ENCODE peak calls at places on chromosome 2, in ten cellular contexts. One of them, this sample, is unnamed.

GRCh38 chr2:23321767-23322166 is 63.2 kb upstream of the KLHL29 start:
- DNase-seq in astrocyte of the spinal cord: no peak
- DNase-seq in activated CD4-positive, alpha-beta T cell treated with anti-CD3 and anti-CD28 coated beads for 24 hours: no peak
- DNase-seq in thoracic aorta: no peak
- DNase-seq in CD4-positive, alpha-beta T cell: no peak
- DNase-seq in HFF-Myc: no peak
- DNase-seq in astrocyte of the cerebellum: no peak
- DNase-seq in progenitor cell of endocrine pancreas: no peak
- DNase-seq in A673: no peak
- DNase-seq in adrenal gland: no peak
- DNase-seq in this sample: no peak

GRCh38 chr2:230068658-230069080 is at the start of gene SLC16A14:
- DNase-seq in adrenal gland: peak; percentile 38
- DNase-seq in astrocyte of the spinal cord: peak; percentile 63
- DNase-seq in CD4-positive, alpha-beta T cell: peak; percentile 5
- DNase-seq in thoracic aorta: no peak
- DNase-seq in progenitor cell of endocrine pancreas: no peak
- DNase-seq in HFF-Myc: peak; percentile 24
- DNase-seq in A673: peak; percentile 63
- DNase-seq in astrocyte of the cerebellum: peak; percentile 49
- DNase-seq in activated CD4-positive, alpha-beta T cell treated with anti-CD3 and anti-CD28 coated beads for 24 hours: no peak
- DNase-seq in this sample: peak; percentile 16

GRCh38 chr2:88265352-88265960 is 95.3 kb downstream of the THNSL2 start:
- DNase-seq in HFF-Myc: peak; percentile 10
- DNase-seq in CD4-positive, alpha-beta T cell: no peak
- DNase-seq in progenitor cell of endocrine pancreas: no peak
- DNase-seq in astrocyte of the cerebellum: peak; percentile 4
- DNase-seq in thoracic aorta: no peak
- DNase-seq in activated CD4-positive, alpha-beta T cell treated with anti-CD3 and anti-CD28 coated beads for 24 hours: no peak
- DNase-seq in astrocyte of the spinal cord: peak; percentile 1
- DNase-seq in adrenal gland: peak; percentile 58
- DNase-seq in A673: peak; percentile 52
- DNase-seq in this sample: peak; percentile 6

GRCh38 chr2:170928036-170928823 is 823 bp upstream of the GORASP2 start:
- DNase-seq in thoracic aorta: no peak
- DNase-seq in astrocyte of the cerebellum: no peak
- DNase-seq in adrenal gland: peak; percentile 32
- DNase-seq in activated CD4-positive, alpha-beta T cell treated with anti-CD3 and anti-CD28 coated beads for 24 hours: no peak
- DNase-seq in HFF-Myc: no peak
- DNase-seq in CD4-positive, alpha-beta T cell: no peak
- DNase-seq in astrocyte of the spinal cord: peak; percentile 6
- DNase-seq in progenitor cell of endocrine pancreas: no peak
- DNase-seq in A673: peak; percentile 39
- DNase-seq in this sample: no peak

GRCh38 chr2:636649-637405 is 40.4 kb downstream of the TMEM18 start:
- DNase-seq in thoracic aorta: no peak
- DNase-seq in progenitor cell of endocrine pancreas: peak; percentile 55
- DNase-seq in activated CD4-positive, alpha-beta T cell treated with anti-CD3 and anti-CD28 coated beads for 24 hours: peak; percentile 43
- DNase-seq in adrenal gland: peak; percentile 80
- DNase-seq in astrocyte of the spinal cord: peak; percentile 50
- DNase-seq in astrocyte of the cerebellum: peak; percentile 41
- DNase-seq in A673: peak; percentile 79
- DNase-seq in HFF-Myc: peak; percentile 17
- DNase-seq in CD4-positive, alpha-beta T cell: peak; percentile 35
- DNase-seq in this sample: peak; percentile 80

GRCh38 chr2:181258761-181259160 is 198.4 kb upstream of the ITGA4 start:
- DNase-seq in adrenal gland: no peak
- DNase-seq in progenitor cell of endocrine pancreas: no peak
- DNase-seq in astrocyte of the spinal cord: peak; percentile 34
- DNase-seq in thoracic aorta: no peak
- DNase-seq in HFF-Myc: peak; percentile 72
- DNase-seq in activated CD4-positive, alpha-beta T cell treated with anti-CD3 and anti-CD28 coated beads for 24 hours: no peak
- DNase-seq in astrocyte of the cerebellum: no peak
- DNase-seq in A673: no peak
- DNase-seq in CD4-positive, alpha-beta T cell: no peak
- DNase-seq in this sample: no peak

GRCh38 chr2:239202343-239202742 is 198.5 kb downstream of the HDAC4 start:
- DNase-seq in progenitor cell of endocrine pancreas: no peak
- DNase-seq in HFF-Myc: no peak
- DNase-seq in astrocyte of the cerebellum: no peak
- DNase-seq in adrenal gland: no peak
- DNase-seq in A673: no peak
- DNase-seq in activated CD4-positive, alpha-beta T cell treated with anti-CD3 and anti-CD28 coated beads for 24 hours: no peak
- DNase-seq in thoracic aorta: no peak
- DNase-seq in CD4-positive, alpha-beta T cell: no peak
- DNase-seq in astrocyte of the spinal cord: no peak
- DNase-seq in this sample: no peak

GRCh38 chr2:143428700-143429099 is 299.5 kb downstream of the ARHGAP15 start:
- DNase-seq in astrocyte of the cerebellum: no peak
- DNase-seq in thoracic aorta: no peak
- DNase-seq in CD4-positive, alpha-beta T cell: no peak
- DNase-seq in adrenal gland: no peak
- DNase-seq in HFF-Myc: no peak
- DNase-seq in astrocyte of the spinal cord: no peak
- DNase-seq in activated CD4-positive, alpha-beta T cell treated with anti-CD3 and anti-CD28 coated beads for 24 hours: no peak
- DNase-seq in progenitor cell of endocrine pancreas: no peak
- DNase-seq in A673: no peak
- DNase-seq in this sample: no peak

GRCh38 chr2:215736653-215737290 is 276.6 kb downstream of the MREG start:
- DNase-seq in astrocyte of the cerebellum: no peak
- DNase-seq in activated CD4-positive, alpha-beta T cell treated with anti-CD3 and anti-CD28 coated beads for 24 hours: no peak
- DNase-seq in A673: no peak
- DNase-seq in CD4-positive, alpha-beta T cell: no peak
- DNase-seq in adrenal gland: no peak
- DNase-seq in HFF-Myc: no peak
- DNase-seq in thoracic aorta: no peak
- DNase-seq in astrocyte of the spinal cord: peak; percentile 60
- DNase-seq in progenitor cell of endocrine pancreas: no peak
- DNase-seq in this sample: no peak

GRCh38 chr2:99609851-99610381 is 120.1 kb upstream of the REV1 start:
- DNase-seq in A673: no peak
- DNase-seq in activated CD4-positive, alpha-beta T cell treated with anti-CD3 and anti-CD28 coated beads for 24 hours: no peak
- DNase-seq in progenitor cell of endocrine pancreas: no peak
- DNase-seq in adrenal gland: no peak
- DNase-seq in CD4-positive, alpha-beta T cell: no peak
- DNase-seq in thoracic aorta: no peak
- DNase-seq in astrocyte of the cerebellum: no peak
- DNase-seq in HFF-Myc: no peak
- DNase-seq in astrocyte of the spinal cord: no peak
- DNase-seq in this sample: no peak

GRCh38 chr2:157698430-157698829 is 69.8 kb upstream of the ACVR1C start:
- DNase-seq in CD4-positive, alpha-beta T cell: no peak
- DNase-seq in astrocyte of the spinal cord: peak; percentile 50
- DNase-seq in A673: no peak
- DNase-seq in thoracic aorta: no peak
- DNase-seq in progenitor cell of endocrine pancreas: no peak
- DNase-seq in astrocyte of the cerebellum: peak; percentile 69
- DNase-seq in HFF-Myc: no peak
- DNase-seq in activated CD4-positive, alpha-beta T cell treated with anti-CD3 and anti-CD28 coated beads for 24 hours: no peak
- DNase-seq in adrenal gland: no peak
- DNase-seq in this sample: no peak

GRCh38 chr2:159362816-159363251 is 76.3 kb upstream of the WDSUB1 start:
- DNase-seq in CD4-positive, alpha-beta T cell: no peak
- DNase-seq in astrocyte of the cerebellum: peak; percentile 2
- DNase-seq in astrocyte of the spinal cord: peak; percentile 36
- DNase-seq in adrenal gland: no peak
- DNase-seq in activated CD4-positive, alpha-beta T cell treated with anti-CD3 and anti-CD28 coated beads for 24 hours: no peak
- DNase-seq in thoracic aorta: no peak
- DNase-seq in HFF-Myc: no peak
- DNase-seq in progenitor cell of endocrine pancreas: no peak
- DNase-seq in A673: peak; percentile 3
- DNase-seq in this sample: no peak

GRCh38 chr2:184169366-184169765 is 429.0 kb upstream of the ZNF804A start:
- DNase-seq in astrocyte of the spinal cord: no peak
- DNase-seq in A673: no peak
- DNase-seq in adrenal gland: no peak
- DNase-seq in progenitor cell of endocrine pancreas: no peak
- DNase-seq in thoracic aorta: no peak
- DNase-seq in activated CD4-positive, alpha-beta T cell treated with anti-CD3 and anti-CD28 coated beads for 24 hours: no peak
- DNase-seq in CD4-positive, alpha-beta T cell: no peak
- DNase-seq in astrocyte of the cerebellum: no peak
- DNase-seq in HFF-Myc: no peak
- DNase-seq in this sample: no peak

GRCh38 chr2:28868611-28869010 is 1.5 kb downstream of the TRMT61B start:
- DNase-seq in adrenal gland: no peak
- DNase-seq in A673: no peak
- DNase-seq in thoracic aorta: no peak
- DNase-seq in astrocyte of the spinal cord: no peak
- DNase-seq in progenitor cell of endocrine pancreas: no peak
- DNase-seq in HFF-Myc: no peak
- DNase-seq in activated CD4-positive, alpha-beta T cell treated with anti-CD3 and anti-CD28 coated beads for 24 hours: no peak
- DNase-seq in CD4-positive, alpha-beta T cell: no peak
- DNase-seq in astrocyte of the cerebellum: no peak
- DNase-seq in this sample: no peak

GRCh38 chr2:62304429-62305417 is 108.8 kb downstream of the B3GNT2 start:
- DNase-seq in progenitor cell of endocrine pancreas: no peak
- DNase-seq in CD4-positive, alpha-beta T cell: no peak
- DNase-seq in thoracic aorta: peak; percentile 34
- DNase-seq in astrocyte of the cerebellum: peak; percentile 83
- DNase-seq in adrenal gland: peak; percentile 82
- DNase-seq in activated CD4-positive, alpha-beta T cell treated with anti-CD3 and anti-CD28 coated beads for 24 hours: no peak
- DNase-seq in astrocyte of the spinal cord: peak; percentile 94
- DNase-seq in A673: peak; percentile 96
- DNase-seq in HFF-Myc: peak; percentile 27
- DNase-seq in this sample: no peak

GRCh38 chr2:8934338-8934737 is 69.1 kb downstream of the MBOAT2 start:
- DNase-seq in activated CD4-positive, alpha-beta T cell treated with anti-CD3 and anti-CD28 coated beads for 24 hours: no peak
- DNase-seq in thoracic aorta: no peak
- DNase-seq in CD4-positive, alpha-beta T cell: no peak
- DNase-seq in A673: no peak
- DNase-seq in astrocyte of the cerebellum: no peak
- DNase-seq in astrocyte of the spinal cord: no peak
- DNase-seq in progenitor cell of endocrine pancreas: no peak
- DNase-seq in HFF-Myc: no peak
- DNase-seq in adrenal gland: no peak
- DNase-seq in this sample: no peak

GRCh38 chr2:2640371-2640770 is 309.3 kb upstream of the MYT1L start:
- DNase-seq in adrenal gland: no peak
- DNase-seq in astrocyte of the cerebellum: no peak
- DNase-seq in astrocyte of the spinal cord: no peak
- DNase-seq in HFF-Myc: no peak
- DNase-seq in thoracic aorta: no peak
- DNase-seq in progenitor cell of endocrine pancreas: no peak
- DNase-seq in CD4-positive, alpha-beta T cell: no peak
- DNase-seq in activated CD4-positive, alpha-beta T cell treated with anti-CD3 and anti-CD28 coated beads for 24 hours: no peak
- DNase-seq in A673: no peak
- DNase-seq in this sample: no peak

GRCh38 chr2:168913495-168913894 is 12.4 kb downstream of the G6PC2 start:
- DNase-seq in HFF-Myc: no peak
- DNase-seq in activated CD4-positive, alpha-beta T cell treated with anti-CD3 and anti-CD28 coated beads for 24 hours: no peak
- DNase-seq in thoracic aorta: no peak
- DNase-seq in astrocyte of the spinal cord: no peak
- DNase-seq in A673: no peak
- DNase-seq in progenitor cell of endocrine pancreas: no peak
- DNase-seq in astrocyte of the cerebellum: no peak
- DNase-seq in adrenal gland: no peak
- DNase-seq in CD4-positive, alpha-beta T cell: no peak
- DNase-seq in this sample: no peak

GRCh38 chr2:190891370-190891769 is 10.7 kb downstream of the GLS start:
- DNase-seq in astrocyte of the cerebellum: no peak
- DNase-seq in progenitor cell of endocrine pancreas: no peak
- DNase-seq in HFF-Myc: no peak
- DNase-seq in A673: no peak
- DNase-seq in adrenal gland: no peak
- DNase-seq in thoracic aorta: no peak
- DNase-seq in astrocyte of the spinal cord: no peak
- DNase-seq in CD4-positive, alpha-beta T cell: no peak
- DNase-seq in activated CD4-positive, alpha-beta T cell treated with anti-CD3 and anti-CD28 coated beads for 24 hours: no peak
- DNase-seq in this sample: no peak

GRCh38 chr2:136110528-136110927 is 7.4 kb downstream of the CXCR4 start:
- DNase-seq in astrocyte of the spinal cord: no peak
- DNase-seq in A673: no peak
- DNase-seq in HFF-Myc: no peak
- DNase-seq in CD4-positive, alpha-beta T cell: no peak
- DNase-seq in adrenal gland: no peak
- DNase-seq in thoracic aorta: no peak
- DNase-seq in astrocyte of the cerebellum: no peak
- DNase-seq in progenitor cell of endocrine pancreas: no peak
- DNase-seq in activated CD4-positive, alpha-beta T cell treated with anti-CD3 and anti-CD28 coated beads for 24 hours: no peak
- DNase-seq in this sample: no peak

GRCh38 chr2:237414056-237414661 is at the start of gene COL6A3:
- DNase-seq in astrocyte of the spinal cord: peak; percentile 92
- DNase-seq in CD4-positive, alpha-beta T cell: no peak
- DNase-seq in A673: no peak
- DNase-seq in astrocyte of the cerebellum: no peak
- DNase-seq in progenitor cell of endocrine pancreas: no peak
- DNase-seq in adrenal gland: no peak
- DNase-seq in HFF-Myc: peak; percentile 90
- DNase-seq in thoracic aorta: no peak
- DNase-seq in activated CD4-positive, alpha-beta T cell treated with anti-CD3 and anti-CD28 coated beads for 24 hours: no peak
- DNase-seq in this sample: peak; percentile 65

GRCh38 chr2:2870106-2870505 is 507.5 kb downstream of the EIPR1 start:
- DNase-seq in astrocyte of the spinal cord: no peak
- DNase-seq in adrenal gland: no peak
- DNase-seq in progenitor cell of endocrine pancreas: no peak
- DNase-seq in HFF-Myc: no peak
- DNase-seq in CD4-positive, alpha-beta T cell: no peak
- DNase-seq in thoracic aorta: no peak
- DNase-seq in A673: no peak
- DNase-seq in astrocyte of the cerebellum: no peak
- DNase-seq in activated CD4-positive, alpha-beta T cell treated with anti-CD3 and anti-CD28 coated beads for 24 hours: no peak
- DNase-seq in this sample: no peak

GRCh38 chr2:39620067-39620466 is 45.6 kb upstream of the TMEM178A start:
- DNase-seq in progenitor cell of endocrine pancreas: no peak
- DNase-seq in activated CD4-positive, alpha-beta T cell treated with anti-CD3 and anti-CD28 coated beads for 24 hours: no peak
- DNase-seq in A673: peak; percentile 81
- DNase-seq in HFF-Myc: peak; percentile 54
- DNase-seq in astrocyte of the spinal cord: peak; percentile 87
- DNase-seq in CD4-positive, alpha-beta T cell: no peak
- DNase-seq in thoracic aorta: peak; percentile 25
- DNase-seq in astrocyte of the cerebellum: peak; percentile 90
- DNase-seq in adrenal gland: peak; percentile 68
- DNase-seq in this sample: peak; percentile 45

GRCh38 chr2:100071350-100072043 is 70.9 kb downstream of the AFF3 start:
- DNase-seq in A673: no peak
- DNase-seq in HFF-Myc: no peak
- DNase-seq in astrocyte of the spinal cord: no peak
- DNase-seq in CD4-positive, alpha-beta T cell: no peak
- DNase-seq in thoracic aorta: no peak
- DNase-seq in progenitor cell of endocrine pancreas: no peak
- DNase-seq in adrenal gland: no peak
- DNase-seq in activated CD4-positive, alpha-beta T cell treated with anti-CD3 and anti-CD28 coated beads for 24 hours: no peak
- DNase-seq in astrocyte of the cerebellum: no peak
- DNase-seq in this sample: no peak

GRCh38 chr2:8265827-8266226 is 416.0 kb upstream of the ID2 start:
- DNase-seq in CD4-positive, alpha-beta T cell: no peak
- DNase-seq in adrenal gland: no peak
- DNase-seq in A673: no peak
- DNase-seq in HFF-Myc: no peak
- DNase-seq in progenitor cell of endocrine pancreas: no peak
- DNase-seq in activated CD4-positive, alpha-beta T cell treated with anti-CD3 and anti-CD28 coated beads for 24 hours: no peak
- DNase-seq in thoracic aorta: no peak
- DNase-seq in astrocyte of the cerebellum: no peak
- DNase-seq in astrocyte of the spinal cord: no peak
- DNase-seq in this sample: no peak

GRCh38 chr2:60706021-60706420 is 50.0 kb upstream of the PAPOLG start:
- DNase-seq in CD4-positive, alpha-beta T cell: no peak
- DNase-seq in adrenal gland: peak; percentile 24
- DNase-seq in A673: no peak
- DNase-seq in astrocyte of the spinal cord: peak; percentile 33
- DNase-seq in progenitor cell of endocrine pancreas: no peak
- DNase-seq in thoracic aorta: no peak
- DNase-seq in activated CD4-positive, alpha-beta T cell treated with anti-CD3 and anti-CD28 coated beads for 24 hours: no peak
- DNase-seq in HFF-Myc: no peak
- DNase-seq in astrocyte of the cerebellum: peak; percentile 22
- DNase-seq in this sample: no peak

GRCh38 chr2:65626831-65627230 is 194.4 kb upstream of the SPRED2 start:
- DNase-seq in activated CD4-positive, alpha-beta T cell treated with anti-CD3 and anti-CD28 coated beads for 24 hours: no peak
- DNase-seq in adrenal gland: no peak
- DNase-seq in progenitor cell of endocrine pancreas: no peak
- DNase-seq in HFF-Myc: no peak
- DNase-seq in astrocyte of the cerebellum: no peak
- DNase-seq in thoracic aorta: no peak
- DNase-seq in CD4-positive, alpha-beta T cell: no peak
- DNase-seq in A673: no peak
- DNase-seq in astrocyte of the spinal cord: no peak
- DNase-seq in this sample: no peak

GRCh38 chr2:120749506-120750431 is 14.1 kb downstream of the GLI2 start:
- DNase-seq in progenitor cell of endocrine pancreas: peak; percentile 3
- DNase-seq in CD4-positive, alpha-beta T cell: no peak
- DNase-seq in activated CD4-positive, alpha-beta T cell treated with anti-CD3 and anti-CD28 coated beads for 24 hours: no peak
- DNase-seq in HFF-Myc: no peak
- DNase-seq in A673: peak; percentile 58
- DNase-seq in adrenal gland: no peak
- DNase-seq in astrocyte of the spinal cord: peak; percentile 38
- DNase-seq in astrocyte of the cerebellum: no peak
- DNase-seq in thoracic aorta: no peak
- DNase-seq in this sample: no peak

This sample was measured in tibial nerve.